ENCODE peak calls at places on chromosomes 12 and 14, in nine cellular contexts. F is bronchial epithelial cell; H is esophagus muscularis mucosa; B is fibroblast of the conjunctiva; P is T-helper 2 cell; G is GM04504; E is heart right ventricle; W is activated naive CD8-positive, alpha-beta T cell treated with anti-CD3 and anti-CD28 coated beads, Interleukin-2, amount 50 U/mL, for 24 hours; V is esophagus squamous epithelium. O is an unnamed sample.

GRCh38 chr12:53474819-53475218 is 22.9 kb downstream of the PCBP2 start:
- DNase-seq in V (no peak), E (no peak), G (no peak), P (no peak), H (no peak), F (no peak), B (no peak), W (no peak), O (no peak)

GRCh38 chr12:24038211-24038997 is 88.9 kb upstream of the SOX5 start:
- DNase-seq in E (no peak), V (no peak), G (no peak), P (no peak), F (no peak), B (no peak), W (no peak), H (no peak), O (no peak)

GRCh38 chr12:12992418-12993175 is 7.5 kb downstream of the HEBP1 start:
- DNase-seq in V (no peak), H (no peak), W (no peak), F (peak), G (peak), P (no peak), E (no peak), B (peak), O (no peak)

GRCh38 chr12:54191550-54192022 is 2.8 kb upstream of the SMUG1 start:
- DNase-seq in H (peak), B (peak), W (peak), F (peak), P (peak), E (peak), V (no peak), G (peak), O (no peak)

GRCh38 chr12:58529114-58529665 is 391.1 kb downstream of the LRIG3 start:
- DNase-seq in G (no peak), E (no peak), H (no peak), P (no peak), W (no peak), F (peak), V (no peak), B (peak), O (no peak)

GRCh38 chr14:34750670-34751069 is 36.3 kb upstream of the CFL2 start:
- DNase-seq in W (no peak), G (peak), E (no peak), V (no peak), B (peak), F (peak), P (no peak), H (no peak), O (no peak)

GRCh38 chr12:68440068-68440581 is 108.0 kb upstream of the MDM1 start:
- DNase-seq in H (no peak), B (no peak), F (peak), E (no peak), G (no peak), V (no peak), P (no peak), W (no peak), O (no peak)

GRCh38 chr14:64213079-64213478 is 81.1 kb downstream of the ESR2 start:
- DNase-seq in B (no peak), W (no peak), H (no peak), E (no peak), P (no peak), V (no peak), F (peak), G (no peak), O (no peak)

GRCh38 chr12:84247931-84248330 is 664.7 kb downstream of the SLC6A15 start:
- DNase-seq in H (no peak), B (no peak), F (peak), P (no peak), V (no peak), E (no peak), W (no peak), G (no peak), O (no peak)

GRCh38 chr12:32444895-32445294 is 45.5 kb downstream of the FGD4 start:
- DNase-seq in P (no peak), G (no peak), F (peak), B (no peak), W (no peak), V (no peak), E (no peak), H (no peak), O (no peak)

GRCh38 chr12:117097159-117097558 is 2.1 kb downstream of the TESC start:
- DNase-seq in F (no peak), G (no peak), B (no peak), H (no peak), P (no peak), V (no peak), E (no peak), W (no peak), O (no peak)

GRCh38 chr12:13194462-13195110 is 1.9 kb upstream of the EMP1 start:
- DNase-seq in P (no peak), G (no peak), H (no peak), E (no peak), F (peak), V (no peak), W (no peak), B (no peak), O (no peak)

GRCh38 chr12:65675141-65675621 is 149.1 kb upstream of the HMGA2 start:
- DNase-seq in E (no peak), F (no peak), V (no peak), B (no peak), G (no peak), H (no peak), W (no peak), P (no peak), O (no peak)

GRCh38 chr14:99155173-99155777 is 116.7 kb downstream of the BCL11B start:
- DNase-seq in H (no peak), G (no peak), W (no peak), E (no peak), V (no peak), B (no peak), F (peak), P (no peak), O (no peak)

GRCh38 chr12:113145720-113146551 is 3.6 kb upstream of the CFAP73 start:
- DNase-seq in G (no peak), E (no peak), F (peak), B (peak), W (no peak), H (no peak), V (no peak), P (no peak), O (no peak)

GRCh38 chr14:90760591-90761316 is 55.5 kb downstream of the TTC7B start:
- DNase-seq in P (no peak), W (no peak), B (peak), F (peak), E (no peak), V (no peak), H (peak), G (no peak), O (no peak)

GRCh38 chr12:51269174-51270066 is 795 bp downstream of the SMAGP start:
- DNase-seq in V (no peak), F (peak), P (peak), B (no peak), W (peak), E (peak), H (no peak), G (no peak), O (no peak)